ENCODE peak calls at places on chromosomes 13 and 19, in five cellular contexts. One of them, this sample, is unnamed.

GRCh38 chr13:47298506-47298905 is 401.7 kb upstream of the HTR2A start:
- DNase-seq in type B pancreatic cell: no peak
- DNase-seq in IMR-90: peak
- DNase-seq in stimulated activated CD4-positive, alpha-beta T cell treated with anti-CD3 and anti-CD28 coated beads, Interleukin-1b, Interleukin-23, amount 100 ng/mL, for 24 hours: no peak
- DNase-seq in amniotic epithelial cell: no peak
- DNase-seq in this sample: no peak

GRCh38 chr13:75636339-75637095 is 387 bp downstream of the LMO7 start:
- DNase-seq in stimulated activated CD4-positive, alpha-beta T cell treated with anti-CD3 and anti-CD28 coated beads, Interleukin-1b, Interleukin-23, amount 100 ng/mL, for 24 hours: peak
- DNase-seq in type B pancreatic cell: no peak
- DNase-seq in IMR-90: peak
- DNase-seq in amniotic epithelial cell: peak
- DNase-seq in this sample: peak

GRCh38 chr19:5136060-5136855 is 167.3 kb downstream of the KDM4B start:
- DNase-seq in IMR-90: no peak
- DNase-seq in amniotic epithelial cell: no peak
- DNase-seq in stimulated activated CD4-positive, alpha-beta T cell treated with anti-CD3 and anti-CD28 coated beads, Interleukin-1b, Interleukin-23, amount 100 ng/mL, for 24 hours: no peak
- DNase-seq in type B pancreatic cell: no peak
- DNase-seq in this sample: no peak

GRCh38 chr13:60164490-60164889 is 762 bp upstream of the DIAPH3 start:
- DNase-seq in IMR-90: peak
- DNase-seq in amniotic epithelial cell: no peak
- DNase-seq in type B pancreatic cell: no peak
- DNase-seq in stimulated activated CD4-positive, alpha-beta T cell treated with anti-CD3 and anti-CD28 coated beads, Interleukin-1b, Interleukin-23, amount 100 ng/mL, for 24 hours: no peak
- DNase-seq in this sample: no peak

GRCh38 chr13:46641274-46642081 is 88.5 kb downstream of the LRCH1 start:
- DNase-seq in type B pancreatic cell: no peak
- DNase-seq in IMR-90: no peak
- DNase-seq in stimulated activated CD4-positive, alpha-beta T cell treated with anti-CD3 and anti-CD28 coated beads, Interleukin-1b, Interleukin-23, amount 100 ng/mL, for 24 hours: no peak
- DNase-seq in amniotic epithelial cell: no peak
- DNase-seq in this sample: peak

GRCh38 chr19:18972851-18973250 is 31.8 kb upstream of the HOMER3 start:
- DNase-seq in IMR-90: no peak
- DNase-seq in amniotic epithelial cell: no peak
- DNase-seq in type B pancreatic cell: no peak
- DNase-seq in stimulated activated CD4-positive, alpha-beta T cell treated with anti-CD3 and anti-CD28 coated beads, Interleukin-1b, Interleukin-23, amount 100 ng/mL, for 24 hours: no peak
- DNase-seq in this sample: no peak

GRCh38 chr13:114145722-114146121 is 13.3 kb upstream of the RASA3 start:
- DNase-seq in IMR-90: no peak
- DNase-seq in type B pancreatic cell: no peak
- DNase-seq in stimulated activated CD4-positive, alpha-beta T cell treated with anti-CD3 and anti-CD28 coated beads, Interleukin-1b, Interleukin-23, amount 100 ng/mL, for 24 hours: no peak
- DNase-seq in amniotic epithelial cell: no peak
- DNase-seq in this sample: no peak

GRCh38 chr19:39792999-39793546 is 14.4 kb downstream of the LEUTX start:
- DNase-seq in stimulated activated CD4-positive, alpha-beta T cell treated with anti-CD3 and anti-CD28 coated beads, Interleukin-1b, Interleukin-23, amount 100 ng/mL, for 24 hours: peak
- DNase-seq in type B pancreatic cell: peak
- DNase-seq in IMR-90: peak
- DNase-seq in amniotic epithelial cell: peak
- DNase-seq in this sample: peak

GRCh38 chr13:110352735-110353134 is 45.7 kb downstream of the COL4A2 start:
- DNase-seq in type B pancreatic cell: no peak
- DNase-seq in IMR-90: no peak
- DNase-seq in amniotic epithelial cell: no peak
- DNase-seq in stimulated activated CD4-positive, alpha-beta T cell treated with anti-CD3 and anti-CD28 coated beads, Interleukin-1b, Interleukin-23, amount 100 ng/mL, for 24 hours: no peak
- DNase-seq in this sample: no peak

GRCh38 chr19:8399681-8400188 is 9.6 kb downstream of the RAB11B start:
- DNase-seq in stimulated activated CD4-positive, alpha-beta T cell treated with anti-CD3 and anti-CD28 coated beads, Interleukin-1b, Interleukin-23, amount 100 ng/mL, for 24 hours: no peak
- DNase-seq in IMR-90: no peak
- DNase-seq in amniotic epithelial cell: no peak
- DNase-seq in type B pancreatic cell: no peak
- DNase-seq in this sample: no peak

GRCh38 chr13:98557934-98558630 is 18.8 kb downstream of the STK24 start:
- DNase-seq in IMR-90: peak
- DNase-seq in type B pancreatic cell: no peak
- DNase-seq in stimulated activated CD4-positive, alpha-beta T cell treated with anti-CD3 and anti-CD28 coated beads, Interleukin-1b, Interleukin-23, amount 100 ng/mL, for 24 hours: no peak
- DNase-seq in amniotic epithelial cell: peak
- DNase-seq in this sample: no peak

GRCh38 chr13:33931397-33931987 is 113.5 kb downstream of the RFC3 start:
- DNase-seq in amniotic epithelial cell: peak
- DNase-seq in type B pancreatic cell: no peak
- DNase-seq in IMR-90: peak
- DNase-seq in stimulated activated CD4-positive, alpha-beta T cell treated with anti-CD3 and anti-CD28 coated beads, Interleukin-1b, Interleukin-23, amount 100 ng/mL, for 24 hours: no peak
- DNase-seq in this sample: peak

GRCh38 chr13:34104853-34105252 is 286.9 kb downstream of the RFC3 start:
- DNase-seq in stimulated activated CD4-positive, alpha-beta T cell treated with anti-CD3 and anti-CD28 coated beads, Interleukin-1b, Interleukin-23, amount 100 ng/mL, for 24 hours: no peak
- DNase-seq in amniotic epithelial cell: no peak
- DNase-seq in IMR-90: no peak
- DNase-seq in type B pancreatic cell: no peak
- DNase-seq in this sample: no peak

GRCh38 chr13:27806744-27807387 is 14.6 kb downstream of the GSX1 start:
- DNase-seq in amniotic epithelial cell: no peak
- DNase-seq in stimulated activated CD4-positive, alpha-beta T cell treated with anti-CD3 and anti-CD28 coated beads, Interleukin-1b, Interleukin-23, amount 100 ng/mL, for 24 hours: no peak
- DNase-seq in type B pancreatic cell: no peak
- DNase-seq in IMR-90: no peak
- DNase-seq in this sample: no peak

GRCh38 chr19:23515551-23515950 is 120.3 kb upstream of the ZNF91 start:
- DNase-seq in type B pancreatic cell: no peak
- DNase-seq in IMR-90: no peak
- DNase-seq in amniotic epithelial cell: no peak
- DNase-seq in stimulated activated CD4-positive, alpha-beta T cell treated with anti-CD3 and anti-CD28 coated beads, Interleukin-1b, Interleukin-23, amount 100 ng/mL, for 24 hours: no peak
- DNase-seq in this sample: no peak

GRCh38 chr13:65882810-65883209 is 1347.3 kb downstream of the PCDH9 start:
- DNase-seq in amniotic epithelial cell: no peak
- DNase-seq in stimulated activated CD4-positive, alpha-beta T cell treated with anti-CD3 and anti-CD28 coated beads, Interleukin-1b, Interleukin-23, amount 100 ng/mL, for 24 hours: no peak
- DNase-seq in type B pancreatic cell: no peak
- DNase-seq in IMR-90: no peak
- DNase-seq in this sample: no peak

GRCh38 chr19:53903055-53903680 is 5.9 kb upstream of the CACNG7 start:
- DNase-seq in IMR-90: peak
- DNase-seq in amniotic epithelial cell: peak
- DNase-seq in type B pancreatic cell: no peak
- DNase-seq in stimulated activated CD4-positive, alpha-beta T cell treated with anti-CD3 and anti-CD28 coated beads, Interleukin-1b, Interleukin-23, amount 100 ng/mL, for 24 hours: no peak
- DNase-seq in this sample: peak

GRCh38 chr19:33257828-33258227 is 32.2 kb upstream of the SLC7A10 start:
- DNase-seq in IMR-90: no peak
- DNase-seq in type B pancreatic cell: no peak
- DNase-seq in stimulated activated CD4-positive, alpha-beta T cell treated with anti-CD3 and anti-CD28 coated beads, Interleukin-1b, Interleukin-23, amount 100 ng/mL, for 24 hours: no peak
- DNase-seq in amniotic epithelial cell: no peak
- DNase-seq in this sample: no peak

GRCh38 chr19:18496167-18496979 is 25.5 kb downstream of the ELL start:
- DNase-seq in type B pancreatic cell: no peak
- DNase-seq in amniotic epithelial cell: peak
- DNase-seq in stimulated activated CD4-positive, alpha-beta T cell treated with anti-CD3 and anti-CD28 coated beads, Interleukin-1b, Interleukin-23, amount 100 ng/mL, for 24 hours: no peak
- DNase-seq in IMR-90: peak
- DNase-seq in this sample: peak

GRCh38 chr19:50564229-50565105 is 3.8 kb downstream of the LRRC4B start:
- DNase-seq in type B pancreatic cell: no peak
- DNase-seq in stimulated activated CD4-positive, alpha-beta T cell treated with anti-CD3 and anti-CD28 coated beads, Interleukin-1b, Interleukin-23, amount 100 ng/mL, for 24 hours: no peak
- DNase-seq in amniotic epithelial cell: no peak
- DNase-seq in IMR-90: no peak
- DNase-seq in this sample: no peak

GRCh38 chr13:112769615-112770014 is 79.8 kb downstream of the ATP11A start:
- DNase-seq in amniotic epithelial cell: no peak
- DNase-seq in stimulated activated CD4-positive, alpha-beta T cell treated with anti-CD3 and anti-CD28 coated beads, Interleukin-1b, Interleukin-23, amount 100 ng/mL, for 24 hours: no peak
- DNase-seq in type B pancreatic cell: no peak
- DNase-seq in IMR-90: no peak
- DNase-seq in this sample: no peak

GRCh38 chr13:68272652-68273051 is 1042.5 kb upstream of the PCDH9 start:
- DNase-seq in amniotic epithelial cell: no peak
- DNase-seq in stimulated activated CD4-positive, alpha-beta T cell treated with anti-CD3 and anti-CD28 coated beads, Interleukin-1b, Interleukin-23, amount 100 ng/mL, for 24 hours: no peak
- DNase-seq in IMR-90: no peak
- DNase-seq in type B pancreatic cell: no peak
- DNase-seq in this sample: no peak

GRCh38 chr19:44683434-44684210 is 12.3 kb downstream of the CEACAM19 start:
- DNase-seq in IMR-90: no peak
- DNase-seq in amniotic epithelial cell: no peak
- DNase-seq in stimulated activated CD4-positive, alpha-beta T cell treated with anti-CD3 and anti-CD28 coated beads, Interleukin-1b, Interleukin-23, amount 100 ng/mL, for 24 hours: no peak
- DNase-seq in type B pancreatic cell: no peak
- DNase-seq in this sample: no peak

GRCh38 chr13:44302233-44302632 is 71.4 kb upstream of the SERP2 start:
- DNase-seq in stimulated activated CD4-positive, alpha-beta T cell treated with anti-CD3 and anti-CD28 coated beads, Interleukin-1b, Interleukin-23, amount 100 ng/mL, for 24 hours: no peak
- DNase-seq in IMR-90: no peak
- DNase-seq in amniotic epithelial cell: peak
- DNase-seq in type B pancreatic cell: no peak
- DNase-seq in this sample: no peak

GRCh38 chr13:114068723-114069322 is 63.6 kb downstream of the RASA3 start:
- DNase-seq in IMR-90: peak
- DNase-seq in stimulated activated CD4-positive, alpha-beta T cell treated with anti-CD3 and anti-CD28 coated beads, Interleukin-1b, Interleukin-23, amount 100 ng/mL, for 24 hours: no peak
- DNase-seq in type B pancreatic cell: no peak
- DNase-seq in amniotic epithelial cell: peak
- DNase-seq in this sample: no peak

GRCh38 chr13:51799261-51799660 is 4.7 kb downstream of the DHRS12 start:
- DNase-seq in type B pancreatic cell: no peak
- DNase-seq in IMR-90: no peak
- DNase-seq in stimulated activated CD4-positive, alpha-beta T cell treated with anti-CD3 and anti-CD28 coated beads, Interleukin-1b, Interleukin-23, amount 100 ng/mL, for 24 hours: no peak
- DNase-seq in amniotic epithelial cell: no peak
- DNase-seq in this sample: no peak

GRCh38 chr19:2123682-2124387 is 27.1 kb downstream of the IZUMO4 start:
- DNase-seq in amniotic epithelial cell: peak
- DNase-seq in stimulated activated CD4-positive, alpha-beta T cell treated with anti-CD3 and anti-CD28 coated beads, Interleukin-1b, Interleukin-23, amount 100 ng/mL, for 24 hours: no peak
- DNase-seq in IMR-90: no peak
- DNase-seq in type B pancreatic cell: no peak
- DNase-seq in this sample: no peak

GRCh38 chr19:45852145-45852750 is 10.7 kb downstream of the SYMPK start:
- DNase-seq in type B pancreatic cell: no peak
- DNase-seq in IMR-90: no peak
- DNase-seq in amniotic epithelial cell: no peak
- DNase-seq in stimulated activated CD4-positive, alpha-beta T cell treated with anti-CD3 and anti-CD28 coated beads, Interleukin-1b, Interleukin-23, amount 100 ng/mL, for 24 hours: no peak
- DNase-seq in this sample: no peak

GRCh38 chr13:110991991-110992508 is 77.2 kb upstream of the ANKRD10 start:
- DNase-seq in IMR-90: no peak
- DNase-seq in type B pancreatic cell: no peak
- DNase-seq in stimulated activated CD4-positive, alpha-beta T cell treated with anti-CD3 and anti-CD28 coated beads, Interleukin-1b, Interleukin-23, amount 100 ng/mL, for 24 hours: no peak
- DNase-seq in amniotic epithelial cell: no peak
- DNase-seq in this sample: no peak

GRCh38 chr13:43800828-43801227 is 14.1 kb upstream of the ENOX1 start:
- DNase-seq in type B pancreatic cell: no peak
- DNase-seq in amniotic epithelial cell: no peak
- DNase-seq in stimulated activated CD4-positive, alpha-beta T cell treated with anti-CD3 and anti-CD28 coated beads, Interleukin-1b, Interleukin-23, amount 100 ng/mL, for 24 hours: no peak
- DNase-seq in IMR-90: no peak
- DNase-seq in this sample: no peak

GRCh38 chr19:459724-460511 is 915 bp downstream of the SHC2 start:
- DNase-seq in amniotic epithelial cell: peak
- DNase-seq in type B pancreatic cell: peak
- DNase-seq in IMR-90: peak
- DNase-seq in stimulated activated CD4-positive, alpha-beta T cell treated with anti-CD3 and anti-CD28 coated beads, Interleukin-1b, Interleukin-23, amount 100 ng/mL, for 24 hours: peak
- DNase-seq in this sample: peak

GRCh38 chr19:58387338-58388174 is 487 bp downstream of the RPS5 start:
- DNase-seq in IMR-90: no peak
- DNase-seq in stimulated activated CD4-positive, alpha-beta T cell treated with anti-CD3 and anti-CD28 coated beads, Interleukin-1b, Interleukin-23, amount 100 ng/mL, for 24 hours: no peak
- DNase-seq in amniotic epithelial cell: no peak
- DNase-seq in type B pancreatic cell: no peak
- DNase-seq in this sample: no peak

GRCh38 chr13:39376088-39376487 is 226.9 kb downstream of the LHFPL6 start:
- DNase-seq in amniotic epithelial cell: no peak
- DNase-seq in IMR-90: no peak
- DNase-seq in type B pancreatic cell: no peak
- DNase-seq in stimulated activated CD4-positive, alpha-beta T cell treated with anti-CD3 and anti-CD28 coated beads, Interleukin-1b, Interleukin-23, amount 100 ng/mL, for 24 hours: no peak
- DNase-seq in this sample: no peak

GRCh38 chr13:42574435-42575311 is 721 bp downstream of the TNFSF11 start:
- DNase-seq in stimulated activated CD4-positive, alpha-beta T cell treated with anti-CD3 and anti-CD28 coated beads, Interleukin-1b, Interleukin-23, amount 100 ng/mL, for 24 hours: peak
- DNase-seq in IMR-90: no peak
- DNase-seq in amniotic epithelial cell: no peak
- DNase-seq in type B pancreatic cell: no peak
- DNase-seq in this sample: no peak

GRCh38 chr19:5002143-5002542 is 33.2 kb downstream of the KDM4B start:
- DNase-seq in amniotic epithelial cell: peak
- DNase-seq in type B pancreatic cell: no peak
- DNase-seq in IMR-90: peak
- DNase-seq in stimulated activated CD4-positive, alpha-beta T cell treated with anti-CD3 and anti-CD28 coated beads, Interleukin-1b, Interleukin-23, amount 100 ng/mL, for 24 hours: no peak
- DNase-seq in this sample: peak

GRCh38 chr13:85093808-85094207 is 705.4 kb downstream of the SLITRK6 start:
- DNase-seq in amniotic epithelial cell: no peak
- DNase-seq in IMR-90: no peak
- DNase-seq in type B pancreatic cell: no peak
- DNase-seq in stimulated activated CD4-positive, alpha-beta T cell treated with anti-CD3 and anti-CD28 coated beads, Interleukin-1b, Interleukin-23, amount 100 ng/mL, for 24 hours: no peak
- DNase-seq in this sample: peak

GRCh38 chr19:7349961-7350711 is 1.4 kb downstream of the ARHGEF18 start:
- DNase-seq in IMR-90: no peak
- DNase-seq in stimulated activated CD4-positive, alpha-beta T cell treated with anti-CD3 and anti-CD28 coated beads, Interleukin-1b, Interleukin-23, amount 100 ng/mL, for 24 hours: no peak
- DNase-seq in type B pancreatic cell: no peak
- DNase-seq in amniotic epithelial cell: no peak
- DNase-seq in this sample: no peak